ENCODE peak calls at places on chromosomes 16 and 17, in four cellular contexts. O is WERI-Rb-1, H is ascending aorta, T is kidney. A is an unnamed sample. For H3K36me3, the result is how much of the 10 kb centered on the place peaks cover.

GRCh38 chr16:30526137-30526822 is at the start of gene ZNF768:
- DNase-seq in H (no peak), O (no peak), T (peak), A (no peak)

GRCh38 chr17:15965510-15965909 is 20.6 kb downstream of the ADORA2B start:
- DNase-seq in T (no peak), O (no peak), H (no peak), A (no peak)

GRCh38 chr17:37840576-37840975 is 83.6 kb upstream of the TBC1D3K start:
- DNase-seq in H (no peak), T (no peak), O (no peak), A (no peak)

GRCh38 chr16:88382491-88383400 is at the start of gene ZNF469:
- DNase-seq in H (no peak), O (no peak), T (peak), A (no peak)

GRCh38 chr17:65027305-65027704 is 29.2 kb downstream of the GNA13 start:
- DNase-seq in T (no peak), O (peak), H (no peak), A (no peak)

GRCh38 chr17:76599699-76600460 is 14.2 kb upstream of the ST6GALNAC2 start:
- DNase-seq in O (no peak), H (no peak), T (no peak), A (no peak)

GRCh38 chr17:81735181-81736102 is 23.4 kb downstream of the SLC25A10 start:
- DNase-seq in O (no peak), H (no peak), T (peak), A (no peak)

GRCh38 chr17:43003542-43004172 is 2.9 kb upstream of the IFI35 start:
- DNase-seq in T (no peak), O (no peak), H (peak), A (no peak)

GRCh38 chr17:74919440-74920305 is 3.4 kb downstream of the USH1G start:
- DNase-seq in T (no peak), O (no peak), H (no peak), A (no peak)

GRCh38 chr16:9778879-9779278 is 403.3 kb downstream of the GRIN2A start:
- DNase-seq in T (no peak), O (no peak), H (no peak), A (no peak)

GRCh38 chr16:86297391-86297790 is 212.9 kb upstream of the FOXF1 start:
- DNase-seq in T (no peak), O (no peak), H (no peak), A (no peak)

GRCh38 chr17:65694601-65695000 is 133.2 kb upstream of the AXIN2 start:
- DNase-seq in H (no peak), T (no peak), O (no peak), A (no peak)

GRCh38 chr17:61395983-61396585 is 3.6 kb upstream of the TBX2 start:
- DNase-seq in O (no peak), H (no peak), T (peak), A (no peak)

GRCh38 chr17:3799181-3799627 is 1.8 kb downstream of the ITGAE start:
- DNase-seq in O (peak), T (no peak), H (no peak), A (no peak)

GRCh38 chr17:10993126-10993525 is 155.2 kb upstream of the PIRT start:
- DNase-seq in H (no peak), O (no peak), T (no peak), A (no peak)

GRCh38 chr17:37446027-37446426 is 39.3 kb downstream of the TADA2A start:
- DNase-seq in T (no peak), H (no peak), O (peak), A (no peak)

GRCh38 chr16:70684146-70685060 is 1.4 kb downstream of the MTSS2 start:
- DNase-seq in H (no peak), O (no peak), T (peak), A (no peak)

GRCh38 chr17:74478369-74479100 is 12.1 kb downstream of the CD300A start:
- DNase-seq in O (no peak), H (no peak), T (no peak), A (no peak)

GRCh38 chr17:32383926-32384434 is 34.0 kb downstream of the ZNF207 start:
- DNase-seq in H (no peak), T (no peak), O (no peak), A (no peak)

GRCh38 chr17:77230436-77230830 is 89.7 kb downstream of the SEC14L1 start:
- DNase-seq in O (no peak), T (no peak), H (no peak), A (no peak)

GRCh38 chr17:79814966-79815835 is 18.3 kb upstream of the CBX8 start:
- DNase-seq in O (no peak), H (no peak), T (peak), A (no peak)

GRCh38 chr16:80250376-80250775 is 290.4 kb upstream of the DYNLRB2 start:
- DNase-seq in H (no peak), T (no peak), O (no peak), A (no peak)

GRCh38 chr17:78615631-78616030 is 38.4 kb upstream of the DNAH17 start:
- DNase-seq in O (no peak), T (peak), H (no peak), A (no peak)

GRCh38 chr17:28405632-28406477 is at the start of gene SLC46A1:
- DNase-seq in H (peak), O (peak), T (peak), A (no peak)

DNA sequence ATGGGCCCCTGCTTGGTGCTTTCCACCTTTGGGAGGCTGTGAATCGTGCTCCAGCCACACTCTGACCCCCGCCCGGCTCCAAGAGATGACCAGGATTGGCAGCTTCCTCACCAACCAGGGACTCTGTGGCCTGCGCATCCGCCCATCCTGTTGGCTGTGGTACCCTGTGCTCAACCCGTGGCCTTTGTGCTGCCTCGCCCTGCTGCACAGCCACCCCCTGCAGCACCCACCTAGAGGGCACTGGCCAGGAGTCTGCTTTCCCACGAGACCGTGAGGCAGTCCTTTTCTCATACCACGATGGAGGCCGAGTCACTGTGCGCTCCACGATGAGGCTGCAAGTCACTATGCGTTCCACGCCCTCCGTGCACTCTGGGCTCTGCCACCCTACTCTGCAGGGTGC is 19.4 kb downstream of the NME3 start:
- DNase-seq in T (peak), H (no peak), O (no peak), A (no peak)
- H3K36me3 ChIP-seq in T (under half), H (half or more), O (under half), A (under half)

DNA sequence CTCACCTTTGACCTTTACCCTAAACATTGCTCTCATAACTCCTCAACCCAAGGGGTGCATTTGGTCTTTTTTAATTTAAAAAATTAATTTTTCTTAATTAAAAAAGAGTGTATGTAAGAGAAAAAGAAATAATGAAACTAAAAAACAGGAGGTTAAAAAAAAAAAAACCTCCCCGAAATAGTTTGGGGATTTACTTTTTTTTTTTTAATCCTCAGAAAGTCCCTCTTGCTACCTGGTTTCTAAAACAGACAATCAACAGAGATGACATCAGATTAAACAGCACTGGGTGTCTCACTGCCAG is 301.3 kb downstream of the SOX9 start:
- DNase-seq in T (no peak), H (no peak), O (no peak), A (no peak)
- H3K4me3 ChIP-seq in T (no peak), H (no peak), O (no peak), A (no peak)

GRCh38 chr17:44351464-44351863 is 6.4 kb downstream of the GRN start:
- DNase-seq in T (no peak), O (peak), H (no peak), A (no peak)

GRCh38 chr17:44353656-44354331 is 8.7 kb downstream of the GRN start:
- DNase-seq in H (no peak), T (no peak), O (no peak), A (no peak)

GRCh38 chr17:44350733-44351226 is 5.7 kb downstream of the GRN start:
- DNase-seq in H (no peak), O (peak), T (peak), A (no peak)

GRCh38 chr17:44352922-44353655 is 8.0 kb downstream of the GRN start:
- DNase-seq in T (no peak), O (peak), H (no peak), A (no peak)

GRCh38 chr17:44351961-44352921 is 7.1 kb downstream of the GRN start:
- DNase-seq in O (peak), H (no peak), T (no peak), A (no peak)
- TF ChIP-seq CTCF in O (no peak), H (no peak), T (no peak), A (no peak)

GRCh38 chr16:3121843-3122467 is 9.6 kb downstream of the ZNF205 start:
- DNase-seq in O (no peak), T (no peak), H (no peak), A (no peak)
- H3K36me3 ChIP-seq in O (under half), T (under half), H (under half), A (under half)

DNA sequence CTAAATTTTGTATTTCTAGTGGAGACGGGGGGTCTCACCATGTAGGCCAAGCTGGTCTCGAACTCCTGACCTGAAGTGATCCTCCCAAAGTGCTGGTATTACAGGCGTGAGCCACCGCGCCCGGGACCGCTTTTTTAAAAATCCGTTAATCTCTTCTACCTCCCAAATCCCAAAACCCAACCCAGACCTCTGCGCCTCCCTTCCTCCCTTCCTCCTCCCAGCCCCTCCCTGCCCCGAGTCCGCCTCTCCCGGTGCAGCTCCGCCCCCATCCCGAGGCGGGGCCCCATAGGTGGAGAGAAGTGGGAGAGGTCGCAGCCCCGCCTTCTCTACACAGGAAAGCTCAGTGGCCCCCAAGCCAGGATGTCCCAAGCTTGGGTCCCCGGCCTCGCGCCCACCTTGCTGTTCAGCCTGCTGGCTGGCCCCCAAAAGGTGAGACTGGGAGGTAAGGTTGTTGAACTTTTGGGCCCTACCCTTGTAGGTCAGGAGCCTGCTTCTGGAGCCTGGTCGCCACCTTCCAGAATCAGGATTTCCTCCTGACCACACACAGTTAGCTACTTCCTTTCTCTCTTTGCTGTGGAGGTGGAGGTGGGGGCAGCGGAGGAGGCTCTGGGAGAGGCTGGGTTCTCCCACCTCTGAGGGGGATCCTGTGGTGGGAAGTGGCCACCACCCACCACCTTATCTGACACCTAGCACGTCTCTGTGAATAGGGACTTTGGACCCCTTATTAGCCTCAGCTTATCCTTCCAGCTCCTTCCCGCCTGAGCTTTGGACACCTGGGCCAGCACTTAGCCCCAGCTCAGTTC is at the start of gene TMEM92:
- DNase-seq in H (no peak), T (peak), O (peak), A (no peak)
- H3K4me3 ChIP-seq in H (peak), T (no peak), O (peak), A (peak)

GRCh38 chr16:50762241-50762640 is 20.4 kb downstream of the CYLD start:
- DNase-seq in H (no peak), O (no peak), T (no peak), A (no peak)
- TF ChIP-seq CTCF in H (no peak), O (no peak), T (no peak), A (no peak)

GRCh38 chr17:48595107-48595999 is 1.8 kb upstream of the HOXB5 start:
- DNase-seq in T (peak), O (no peak), H (no peak), A (no peak)

GRCh38 chr17:48594412-48595106 is 980 bp upstream of the HOXB5 start:
- DNase-seq in T (peak), O (no peak), H (no peak), A (no peak)

GRCh38 chr17:48592592-48592991 is 987 bp downstream of the HOXB5 start:
- DNase-seq in T (no peak), O (no peak), H (no peak), A (no peak)

GRCh38 chr17:48593126-48593829 is at the start of gene HOXB5:
- DNase-seq in T (peak), O (no peak), H (no peak), A (no peak)

DNA sequence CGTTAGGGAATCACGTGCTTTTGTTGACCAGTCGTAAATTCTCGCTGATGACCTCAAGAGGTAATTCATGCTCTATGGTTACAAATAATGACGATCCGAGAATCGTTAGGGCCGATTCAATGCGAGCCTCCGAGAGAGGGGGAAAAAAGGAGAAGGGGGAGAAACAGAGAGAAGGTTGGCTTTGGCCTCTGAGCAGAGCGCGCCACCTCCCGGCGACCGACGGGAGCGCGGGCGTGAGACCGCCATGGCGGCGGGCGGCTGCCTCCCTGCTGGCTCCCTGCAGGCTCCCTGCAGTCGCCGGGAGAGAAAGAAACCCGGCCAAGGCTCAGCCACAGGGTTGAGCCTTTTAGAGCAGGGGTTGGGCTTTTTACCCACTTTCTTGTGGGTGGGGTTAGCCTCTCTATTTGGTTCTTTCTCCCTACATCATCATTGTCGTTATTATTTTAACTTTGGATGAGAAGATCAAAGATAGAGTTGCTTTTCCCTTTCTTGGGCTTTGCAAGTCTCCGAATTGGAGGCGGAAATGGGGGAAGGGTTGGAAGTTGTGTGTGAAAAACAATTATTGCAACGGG is 347 bp upstream of the HOXB5 start:
- DNase-seq in T (peak), O (peak), H (peak), A (no peak)
- H3K36me3 ChIP-seq in T (under half), O (under half), H (under half), A (under half)

DNA sequence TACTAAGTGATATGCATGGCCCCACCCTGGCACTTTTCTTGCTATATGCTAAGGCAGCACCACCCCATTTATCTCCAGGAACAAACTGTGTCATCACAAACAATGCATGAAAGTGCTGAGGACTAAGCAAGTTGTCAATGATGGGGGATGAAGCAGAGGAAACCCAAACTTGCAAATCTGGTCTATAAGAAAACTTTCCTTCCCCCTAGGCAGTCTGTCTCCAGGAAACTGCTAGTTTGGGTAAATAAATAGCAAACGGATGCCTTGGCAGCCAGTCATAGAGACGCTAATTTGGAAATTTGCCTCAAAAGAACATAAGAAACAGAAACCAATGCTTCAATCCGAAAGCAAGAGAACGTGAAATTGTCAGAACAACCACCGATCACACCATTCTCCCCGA is 5.6 kb upstream of the HSBP1 start:
- DNase-seq in O (no peak), T (no peak), H (no peak), A (peak)
- H3K4me3 ChIP-seq in O (no peak), T (no peak), H (peak), A (peak)

GRCh38 chr16:46782320-46782719 is 34.2 kb upstream of the MYLK3 start:
- DNase-seq in T (no peak), O (no peak), H (no peak), A (no peak)

GRCh38 chr16:46775214-46775613 is 27.1 kb upstream of the MYLK3 start:
- DNase-seq in O (no peak), H (no peak), T (no peak), A (no peak)

GRCh38 chr16:46772463-46772862 is 24.3 kb upstream of the MYLK3 start:
- DNase-seq in H (no peak), O (no peak), T (no peak), A (no peak)

GRCh38 chr16:46774743-46775177 is 26.6 kb upstream of the MYLK3 start:
- DNase-seq in O (no peak), T (no peak), H (no peak), A (no peak)

GRCh38 chr16:46777804-46778203 is 29.7 kb upstream of the MYLK3 start:
- DNase-seq in T (no peak), O (no peak), H (no peak), A (no peak)
- TF ChIP-seq CTCF in T (no peak), O (no peak), H (no peak), A (no peak)

DNA sequence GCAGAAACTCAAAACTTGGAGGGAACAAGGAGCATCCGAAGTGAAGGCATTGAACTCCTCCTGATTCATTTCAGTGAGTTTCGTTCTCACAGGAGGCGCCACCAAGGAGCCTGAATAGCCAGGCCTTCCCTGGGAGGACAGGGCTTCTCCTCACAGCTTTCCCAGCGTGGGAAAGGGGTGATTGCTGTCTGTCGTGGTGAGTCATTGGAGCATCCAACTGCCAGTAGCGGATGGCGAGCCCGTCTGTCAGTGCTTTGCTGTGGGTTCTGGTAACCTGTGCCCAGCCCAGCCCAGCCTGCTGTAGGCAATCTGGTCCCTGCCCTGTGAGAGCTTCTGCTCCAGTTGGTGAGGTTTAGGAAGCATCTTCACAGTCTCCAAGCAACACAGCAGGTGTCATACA is 28.3 kb downstream of the PLCD3 start:
- DNase-seq in T (no peak), O (no peak), H (no peak), A (no peak)
- H3K36me3 ChIP-seq in T (half or more), O (half or more), H (half or more), A (under half)

A was measured in BJ.